ENCODE peak calls at places on chromosomes 12 and 14, in ten cellular contexts. F, J, D, T, E, K, W, M, I and Y are unnamed samples.

GRCh38 chr12:31390991-31391390 is 65.0 kb upstream of the SINHCAF start:
- DNase-seq in M (no peak), F (no peak), W (no peak), K (no peak), T (no peak), I (no peak), D (no peak), J (no peak), E (no peak), Y (no peak)

GRCh38 chr14:73269729-73270651 is 32.7 kb downstream of the PAPLN start:
- DNase-seq in W (peak), T (peak), F (peak), K (no peak), M (no peak), I (peak), E (no peak), J (peak), D (peak), Y (peak)

GRCh38 chr14:75793806-75794205 is 132.8 kb downstream of the TTLL5 start:
- DNase-seq in F (no peak), E (peak), M (no peak), K (no peak), J (peak), D (peak), I (no peak), T (no peak), W (no peak), Y (peak)

GRCh38 chr14:98099527-98099926 is 1172.5 kb downstream of the BCL11B start:
- DNase-seq in E (no peak), T (no peak), K (no peak), J (no peak), W (no peak), I (no peak), M (no peak), D (no peak), F (no peak), Y (no peak)

GRCh38 chr14:41718477-41719166 is 111.9 kb downstream of the LRFN5 start:
- DNase-seq in K (no peak), J (no peak), W (no peak), I (no peak), M (peak), E (no peak), T (no peak), D (no peak), F (no peak), Y (no peak)

GRCh38 chr12:69468237-69469026 is 1.8 kb upstream of the FRS2 start:
- DNase-seq in E (peak), M (no peak), T (no peak), D (no peak), F (no peak), W (no peak), K (no peak), J (no peak), I (no peak), Y (no peak)

GRCh38 chr14:101502761-101503392 is 58.4 kb upstream of the DIO3 start:
- DNase-seq in K (no peak), E (no peak), I (no peak), D (no peak), T (no peak), W (peak), M (no peak), F (peak), J (no peak), Y (peak)

GRCh38 chr14:81474685-81475324 is 58.8 kb downstream of the SEL1L start:
- DNase-seq in W (no peak), D (no peak), K (no peak), E (no peak), M (no peak), J (no peak), I (no peak), T (no peak), F (no peak), Y (no peak)

GRCh38 chr14:48563465-48563864 is 888.1 kb upstream of the MDGA2 start:
- DNase-seq in W (no peak), E (peak), F (no peak), T (no peak), M (no peak), K (no peak), J (peak), I (no peak), D (no peak), Y (no peak)

GRCh38 chr12:79834712-79835376 is 100.1 kb downstream of the PPP1R12A start:
- DNase-seq in I (no peak), T (no peak), E (no peak), D (no peak), M (no peak), J (no peak), K (no peak), W (no peak), F (no peak), Y (no peak)

GRCh38 chr14:31208546-31209424 is 1.2 kb upstream of the HECTD1 start:
- DNase-seq in K (no peak), D (no peak), E (no peak), J (no peak), M (peak), F (no peak), I (peak), W (no peak), T (no peak), Y (peak)

GRCh38 chr12:52231305-52232232 is 1.5 kb upstream of the KRT7 start:
- DNase-seq in F (no peak), T (no peak), K (no peak), M (no peak), I (no peak), W (peak), J (no peak), E (peak), D (no peak), Y (no peak)

GRCh38 chr12:65937181-65937641 is 112.9 kb downstream of the HMGA2 start:
- DNase-seq in K (no peak), I (no peak), E (no peak), W (no peak), T (no peak), M (no peak), F (no peak), D (no peak), J (peak), Y (no peak)

GRCh38 chr12:28937196-28937595 is 211.9 kb upstream of the FAR2 start:
- DNase-seq in E (no peak), T (no peak), I (no peak), W (no peak), D (no peak), M (no peak), J (peak), K (no peak), F (no peak), Y (no peak)

GRCh38 chr14:100237735-100238418 is 1.1 kb upstream of the YY1 start:
- DNase-seq in W (peak), I (peak), D (peak), T (peak), E (peak), F (peak), J (peak), K (peak), M (peak), Y (peak)

GRCh38 chr12:95511962-95512361 is 38.0 kb downstream of the METAP2 start:
- DNase-seq in J (no peak), F (no peak), W (no peak), E (no peak), D (no peak), K (no peak), I (no peak), M (no peak), T (no peak), Y (no peak)

GRCh38 chr14:67166450-67166853 is 22.8 kb upstream of the GARIN2 start:
- DNase-seq in M (peak), I (no peak), W (no peak), E (peak), T (no peak), D (peak), F (no peak), J (peak), K (no peak), Y (peak)

GRCh38 chr12:124392991-124393790 is 98.3 kb downstream of the RFLNA start:
- DNase-seq in T (peak), I (no peak), E (peak), F (peak), W (peak), D (peak), K (no peak), J (peak), M (no peak), Y (peak)

DNA sequence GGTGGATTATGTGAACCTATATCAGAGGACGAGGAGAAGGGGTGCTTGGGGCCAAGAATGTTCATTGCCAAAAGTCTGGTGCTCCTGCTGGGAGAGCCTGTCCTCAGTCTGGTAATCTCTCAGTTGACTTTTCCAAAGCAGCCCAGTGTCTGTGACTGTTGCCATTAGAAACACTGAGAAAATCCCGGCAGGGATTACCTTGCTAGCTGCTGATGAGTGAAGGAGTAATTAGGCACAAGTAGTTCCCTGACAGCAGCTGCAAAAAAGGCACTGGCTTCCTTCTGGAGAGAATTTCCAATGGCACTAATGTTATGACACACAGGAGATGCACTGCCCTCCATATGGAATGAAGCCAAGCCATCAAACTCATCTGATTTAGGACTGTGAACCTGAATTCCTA is 1321.2 kb upstream of the SEL1L start:
- DNase-seq in F (no peak), K (no peak), J (no peak), E (no peak), I (no peak), T (no peak), M (no peak), D (no peak), W (no peak), Y (no peak)
- TF ChIP-seq POLR2A in F (no peak), K (no peak), J (no peak), E (no peak), I (no peak), T (no peak), M (no peak), D (no peak), W (no peak), Y (no peak)

GRCh38 chr12:108691154-108691994 is 39.9 kb downstream of the CORO1C start:
- DNase-seq in W (peak), M (peak), D (peak), F (peak), K (peak), I (peak), E (peak), J (peak), T (peak), Y (peak)
- H3K4me3 ChIP-seq in W (peak), M (peak), D (no peak), F (peak), K (no peak), I (peak), E (peak), J (peak), T (peak), Y (no peak)

DNA sequence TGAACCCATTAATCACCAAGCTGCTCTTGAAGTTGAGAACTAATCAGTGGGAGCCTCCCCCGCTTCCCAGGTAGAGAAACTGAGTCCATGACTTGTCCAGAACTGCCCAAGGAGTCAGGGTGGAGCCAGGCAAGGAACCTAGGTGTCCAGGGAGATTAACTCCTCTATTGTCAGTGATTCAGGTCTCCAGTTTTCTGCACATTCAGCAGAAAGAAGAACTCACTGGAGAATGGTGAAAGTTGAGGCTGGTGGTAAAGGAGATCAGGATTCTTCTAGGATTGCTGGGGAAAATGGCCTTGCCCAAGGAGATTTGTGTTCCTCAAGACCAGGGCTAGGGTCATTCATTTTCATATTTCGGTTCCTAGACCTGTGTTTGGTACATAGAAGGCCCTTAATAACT is 87.2 kb upstream of the CISTR start:
- DNase-seq in J (no peak), E (no peak), M (no peak), K (no peak), T (no peak), W (no peak), I (no peak), D (no peak), F (no peak), Y (no peak)
- TF ChIP-seq POLR2A in J (no peak), E (no peak), M (no peak), K (no peak), T (no peak), W (no peak), I (no peak), D (no peak), F (no peak), Y (no peak)

DNA sequence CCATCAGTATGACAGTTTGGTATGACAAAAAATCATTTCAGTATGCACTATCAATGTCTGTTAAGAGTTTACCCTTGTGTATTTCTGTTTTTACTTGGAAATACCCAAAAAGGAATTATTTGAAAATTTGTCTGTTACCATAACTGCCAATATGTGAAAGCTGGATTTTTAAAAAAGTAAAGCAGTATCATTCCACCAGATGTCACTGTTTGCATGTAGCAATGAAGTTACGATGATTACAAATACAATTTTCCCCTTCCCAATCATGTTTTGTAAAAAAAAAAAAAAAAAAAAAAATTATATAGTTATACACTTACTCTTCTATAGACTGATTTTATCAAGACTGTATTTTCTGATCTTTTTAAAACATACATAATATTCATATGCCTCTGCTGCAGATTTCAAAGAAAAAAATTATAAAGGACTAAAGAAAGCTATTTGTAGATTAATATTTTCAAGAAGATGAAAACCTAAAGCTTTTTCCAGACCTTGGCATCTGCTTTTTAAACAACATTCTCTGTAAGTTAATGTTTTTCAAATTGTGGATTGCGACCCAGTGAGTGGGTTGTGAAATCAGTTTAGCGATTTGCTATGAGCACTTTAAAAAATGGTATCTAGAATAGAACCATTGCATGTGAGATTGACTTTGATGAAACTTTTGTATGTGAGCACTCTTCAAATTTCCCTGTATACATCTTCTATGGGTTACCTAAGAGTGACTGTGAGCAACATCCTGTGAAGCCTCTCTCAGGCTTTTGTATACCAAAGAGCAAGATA is 114.2 kb downstream of the TTC6 start:
- DNase-seq in I (no peak), J (peak), K (no peak), D (no peak), E (peak), M (peak), W (no peak), T (no peak), F (no peak), Y (no peak)
- H3K4me3 ChIP-seq in I (no peak), J (no peak), K (no peak), D (no peak), E (no peak), M (no peak), W (no peak), T (no peak), F (no peak), Y (no peak)

DNA sequence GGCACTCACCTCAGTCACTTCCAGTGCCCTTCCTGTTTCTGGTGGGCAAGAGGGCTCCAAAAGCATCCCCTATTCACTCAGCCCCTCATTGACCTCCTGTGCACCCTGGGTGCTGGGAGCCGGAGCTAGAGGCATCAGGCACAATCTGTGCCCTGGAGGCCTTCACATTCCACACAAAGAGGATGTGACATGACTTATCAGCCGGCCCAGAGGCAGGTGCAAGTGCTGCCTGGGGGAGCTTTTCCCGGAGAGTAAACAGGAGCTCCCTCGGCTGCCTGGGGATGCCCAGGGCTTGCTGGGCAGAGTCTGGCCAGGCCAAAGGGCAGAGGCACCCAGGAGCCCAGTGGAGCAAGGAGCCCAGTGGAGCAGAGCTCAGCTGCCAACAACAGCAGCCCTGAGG is 64.5 kb downstream of the BCL11B start:
- DNase-seq in J (no peak), I (no peak), D (no peak), W (no peak), K (no peak), T (no peak), M (no peak), F (no peak), E (no peak), Y (no peak)
- TF ChIP-seq POLR2A in J (no peak), I (no peak), D (no peak), W (no peak), K (no peak), T (no peak), M (no peak), F (no peak), E (no peak), Y (no peak)

DNA sequence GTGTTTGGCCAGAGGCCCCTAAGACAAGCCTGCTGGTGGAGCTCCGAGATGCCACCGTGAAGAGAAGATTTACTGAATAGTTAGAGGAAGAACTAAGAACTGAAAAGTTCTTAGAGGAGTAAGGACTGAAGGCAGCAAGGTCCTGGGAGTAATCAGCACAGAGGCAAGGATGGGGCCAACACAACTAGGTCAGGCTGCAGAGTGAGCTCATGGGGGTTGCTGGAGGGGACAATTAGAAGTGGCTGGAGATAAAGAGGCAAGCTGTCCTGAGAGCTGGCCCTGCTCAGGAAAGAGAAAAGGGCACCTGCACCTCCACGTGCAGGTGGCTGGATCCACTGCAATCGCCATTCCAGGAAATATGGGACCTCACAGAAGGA is 52.7 kb downstream of the NFKBIA start:
- DNase-seq in K (no peak), E (no peak), J (no peak), I (no peak), F (no peak), W (no peak), M (no peak), D (no peak), T (no peak), Y (no peak)
- H3K4me3 ChIP-seq in K (no peak), E (no peak), J (no peak), I (no peak), F (no peak), W (no peak), M (no peak), D (no peak), T (no peak), Y (no peak)

DNA sequence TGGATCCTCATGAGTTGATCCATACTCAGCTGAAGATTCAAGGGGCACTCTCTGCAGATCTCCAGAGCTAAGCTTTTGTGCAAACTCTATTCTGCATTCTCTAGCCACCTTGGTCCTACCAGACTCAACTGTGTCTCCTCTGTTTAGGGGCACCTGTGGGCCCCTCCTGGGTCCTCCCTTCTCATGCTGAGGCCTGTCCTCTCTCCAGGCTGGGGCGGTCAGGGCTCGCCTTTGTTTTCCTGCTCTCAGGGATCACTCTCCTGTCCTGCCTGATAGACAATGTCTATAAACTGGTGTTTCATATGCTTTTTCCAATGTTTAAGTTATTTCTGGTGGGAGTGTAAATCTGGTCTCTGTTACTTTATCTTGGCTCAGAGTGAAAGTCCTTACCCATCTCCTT is 11.6 kb upstream of the KIF26A start:
- DNase-seq in I (no peak), E (no peak), J (no peak), M (no peak), D (no peak), T (no peak), W (no peak), F (no peak), K (no peak), Y (no peak)
- TF ChIP-seq POLR2A in I (no peak), E (no peak), J (no peak), M (no peak), D (no peak), T (no peak), W (no peak), F (no peak), K (no peak), Y (no peak)